ENCODE peak calls at places on chromosomes 11 and 22, in four cellular contexts. W is mammary epithelial cell, V is endothelial cell, Y is Calu3. D is an unnamed sample.

GRCh38 chr11:93843906-93844305 is 6.5 kb downstream of the VSTM5 start:
- DNase-seq in V (no peak), Y (no peak), W (peak; percentile 21), D (no peak)

GRCh38 chr11:101019870-101020269 is 109.7 kb downstream of the PGR start:
- DNase-seq in Y (no peak), W (no peak), V (no peak), D (no peak)

GRCh38 chr11:61172888-61173287 is 11.7 kb upstream of the VPS37C start:
- DNase-seq in Y (no peak), V (no peak), W (no peak), D (no peak)

GRCh38 chr22:36405221-36405631 is 17.5 kb upstream of the MYH9 start:
- DNase-seq in Y (no peak), V (no peak), W (no peak), D (peak; percentile 19)

GRCh38 chr11:8297781-8298440 is 34.2 kb upstream of the LMO1 start:
- DNase-seq in Y (no peak), V (no peak), W (no peak), D (no peak)

GRCh38 chr11:46039990-46040389 is 81.3 kb downstream of the PHF21A start:
- DNase-seq in Y (no peak), V (no peak), W (no peak), D (no peak)

GRCh38 chr22:24069721-24070120 is 58.6 kb downstream of the CABIN1 start:
- DNase-seq in Y (no peak), W (no peak), V (no peak), D (no peak)

GRCh38 chr11:297666-298405 is 1.5 kb downstream of the IFITM5 start:
- DNase-seq in Y (no peak), W (no peak), V (no peak), D (no peak)

GRCh38 chr11:47356998-47357329 is 4.5 kb upstream of the MYBPC3 start:
- DNase-seq in Y (no peak), V (no peak), W (no peak), D (no peak)

GRCh38 chr11:113048820-113049555 is 87.8 kb downstream of the NCAM1 start:
- DNase-seq in Y (no peak), W (peak; percentile 80), V (no peak), D (no peak)

GRCh38 chr11:30879322-30880020 is 293.3 kb upstream of the MPPED2 start:
- DNase-seq in W (no peak), Y (no peak), V (no peak), D (no peak)

GRCh38 chr11:116984186-116984585 is 114.0 kb downstream of the SIK3 start:
- DNase-seq in V (no peak), Y (no peak), W (peak; percentile 39), D (no peak)

GRCh38 chr11:115409691-115410220 is 94.5 kb downstream of the CADM1 start:
- DNase-seq in V (no peak), Y (no peak), W (no peak), D (no peak)

GRCh38 chr11:125299821-125300220 is 135.3 kb downstream of the PKNOX2 start:
- DNase-seq in W (no peak), V (no peak), Y (no peak), D (no peak)

GRCh38 chr11:61567286-61568061 is 13.4 kb downstream of the SYT7 start:
- DNase-seq in W (peak; percentile 70), V (peak; percentile 90), Y (peak; percentile 86), D (peak; percentile 66)

GRCh38 chr11:96055706-96056387 is 131.9 kb upstream of the MTMR2 start:
- DNase-seq in Y (peak; percentile 38), V (no peak), W (peak; percentile 26), D (no peak)

GRCh38 chr11:125165111-125165663 is 636 bp downstream of the PKNOX2 start:
- DNase-seq in V (peak; percentile 39), Y (peak; percentile 10), W (peak; percentile 53), D (no peak)

GRCh38 chr22:30041881-30042280 is 38.4 kb upstream of the HORMAD2 start:
- DNase-seq in V (no peak), Y (no peak), W (no peak), D (no peak)

GRCh38 chr22:22682807-22683667 is 38.6 kb downstream of the GGTLC2 start:
- DNase-seq in V (no peak), W (no peak), Y (no peak), D (no peak)

GRCh38 chr11:132862137-132862536 is 670.2 kb downstream of the OPCML start:
- DNase-seq in V (no peak), Y (no peak), W (no peak), D (no peak)

GRCh38 chr11:132855516-132855915 is 676.8 kb downstream of the OPCML start:
- DNase-seq in Y (no peak), W (no peak), V (no peak), D (no peak)

GRCh38 chr11:132856032-132856431 is 676.3 kb downstream of the OPCML start:
- DNase-seq in Y (no peak), W (no peak), V (no peak), D (no peak)

GRCh38 chr11:132853886-132854285 is 678.4 kb downstream of the OPCML start:
- DNase-seq in W (no peak), V (no peak), Y (no peak), D (no peak)

DNA sequence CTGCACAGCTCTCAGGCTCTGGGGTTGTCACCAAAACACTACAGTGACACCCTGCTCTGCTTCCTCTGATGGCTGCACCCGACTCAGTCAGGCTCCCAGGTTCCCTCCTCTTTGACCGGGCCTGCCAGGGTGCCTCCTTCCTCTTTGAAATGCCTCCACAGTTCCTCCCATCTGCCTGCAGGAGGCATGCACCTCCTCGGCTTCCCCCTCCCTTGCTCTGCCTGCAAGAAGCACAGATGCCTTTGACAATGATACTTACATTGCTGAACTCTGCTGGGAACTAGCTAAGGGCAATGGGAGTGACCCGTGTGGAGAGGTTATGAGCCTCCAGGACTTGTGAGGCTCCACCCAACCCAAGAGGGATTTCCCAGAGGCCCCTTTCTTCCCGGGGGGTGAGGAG is 674.1 kb downstream of the OPCML start:
- DNase-seq in Y (no peak), V (peak; percentile 20), W (peak; percentile 42), D (no peak)
- TF ChIP-seq CTCF in Y (no peak), V (no peak), W (peak; percentile 72), D (no peak)

DNA sequence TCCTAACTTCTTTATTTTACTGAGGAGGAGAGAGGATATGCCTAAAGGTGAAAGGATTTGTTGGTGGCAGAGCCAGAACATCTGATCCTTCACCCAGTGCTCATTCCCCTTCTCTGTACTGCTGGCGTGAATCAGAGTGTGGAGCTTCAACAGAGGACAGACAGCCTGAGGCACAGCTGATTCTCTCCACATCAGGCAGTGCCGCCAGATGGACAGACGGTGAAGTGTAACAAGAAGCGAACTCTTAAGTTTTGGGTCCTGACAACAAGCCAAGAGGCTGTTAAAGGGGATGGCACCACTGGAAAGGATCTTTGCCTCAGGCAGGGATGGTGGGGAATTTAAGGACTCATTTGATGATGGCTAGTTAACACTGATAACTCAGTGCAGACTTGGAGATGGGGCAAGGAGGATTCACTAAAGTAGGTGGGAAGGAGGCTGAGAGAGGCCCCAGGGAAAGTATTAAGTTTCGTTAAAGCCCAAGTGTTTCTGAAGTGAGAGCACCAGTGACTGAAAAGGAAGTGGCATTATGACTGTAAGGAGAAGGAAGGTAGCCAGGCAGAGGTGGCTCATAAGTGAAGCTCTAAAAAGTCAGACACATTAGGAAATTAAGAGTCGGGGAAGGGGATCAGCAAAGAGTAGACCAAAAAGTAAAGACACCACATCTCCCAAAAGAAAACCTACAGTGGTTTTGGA is 81.3 kb downstream of the CLPB start:
- DNase-seq in Y (no peak), V (peak; percentile 7), W (peak; percentile 10), D (no peak)
- TF ChIP-seq CTCF in Y (no peak), V (no peak), W (peak; percentile 5), D (no peak)

DNA sequence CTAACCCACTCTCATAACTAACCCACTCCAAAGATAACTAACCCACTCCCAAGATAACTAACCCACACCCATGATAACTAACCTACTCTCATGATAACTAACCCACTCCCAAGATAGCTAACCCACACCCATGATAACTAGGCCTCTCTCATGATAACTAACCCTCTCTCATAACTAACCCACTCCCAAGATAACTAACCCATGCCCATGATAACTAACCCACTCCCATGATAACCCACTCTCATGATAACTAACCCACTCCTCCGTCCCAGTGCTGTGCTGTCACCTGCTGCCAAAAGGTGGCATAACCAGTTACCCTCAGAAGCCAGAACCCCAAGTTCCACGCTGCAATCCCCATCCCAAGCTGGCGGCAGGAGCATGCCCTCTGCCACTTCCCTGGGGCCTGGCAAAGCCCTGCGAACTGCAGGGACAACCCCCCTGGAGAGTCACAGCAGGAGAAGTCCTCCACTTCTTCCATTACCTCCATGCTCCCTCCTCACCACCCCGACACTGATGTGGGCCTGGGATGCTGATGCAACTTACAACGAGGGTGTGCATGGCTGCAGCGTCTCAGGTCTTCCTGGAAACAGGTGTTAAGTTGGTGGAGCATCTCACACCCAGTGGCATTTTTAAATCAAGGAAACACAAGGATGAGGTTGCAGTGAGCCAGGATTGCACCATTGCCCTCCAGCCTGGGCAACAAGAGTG is 30.8 kb upstream of the CELSR1 start:
- DNase-seq in Y (no peak), W (no peak), V (no peak), D (no peak)
- TF ChIP-seq CTCF in Y (no peak), W (peak; percentile 40), V (no peak), D (no peak)

GRCh38 chr22:20153945-20154344 is 3.1 kb upstream of the CCDC188 start:
- DNase-seq in V (no peak), Y (no peak), W (no peak), D (no peak)
- TF ChIP-seq CTCF in V (no peak), Y (no peak), W (no peak), D (no peak)

DNA sequence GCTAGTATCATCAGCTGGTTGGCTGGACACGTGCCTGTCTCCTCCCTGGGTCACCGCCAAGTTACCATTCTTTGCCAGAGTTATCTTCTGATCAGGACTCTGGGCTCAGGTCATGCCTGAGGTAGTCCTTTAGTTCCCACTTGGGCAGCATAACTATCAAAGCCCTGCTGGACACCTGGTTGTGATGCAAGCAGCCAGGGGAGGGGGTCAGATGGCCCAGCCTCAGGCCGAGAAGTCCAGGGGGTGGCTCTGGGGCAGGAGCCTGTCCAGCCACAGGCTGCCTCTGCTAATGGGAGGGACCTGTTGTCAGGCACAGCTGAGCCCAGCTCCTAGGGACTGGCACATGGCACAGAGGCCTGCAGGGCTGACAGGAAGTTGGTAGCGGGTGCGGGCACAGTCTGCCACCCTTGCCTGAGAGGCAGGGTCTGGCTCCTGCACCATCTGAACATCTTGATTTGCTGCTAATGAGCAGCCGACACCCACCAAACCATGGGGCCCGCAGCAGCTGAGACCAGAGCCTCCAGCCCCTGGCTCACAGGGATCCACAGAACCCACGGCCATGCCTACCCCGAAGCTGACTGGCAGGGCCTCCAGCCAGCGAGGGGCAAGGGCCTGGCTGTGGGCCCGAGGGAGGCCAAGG is 171.6 kb upstream of the NTM start:
- DNase-seq in V (no peak), W (no peak), Y (no peak), D (no peak)
- TF ChIP-seq CTCF in V (no peak), W (no peak), Y (no peak), D (no peak)

D was measured in natural killer cell.